ENCODE peak calls at places on chromosomes 7 and 10, in seven cellular contexts. P is HEK293T, J is K562, U is HepG2, Z is GM12878, Q is HCT116, T is H1. N is an unnamed sample.

GRCh38 chr10:28644647-28645046 is 32.7 kb upstream of the BAMBI start:
- DNase-seq in P (no peak), J (no peak), U (no peak), Z (no peak), Q (no peak), T (no peak), N (no peak)

GRCh38 chr10:46216836-46217748 is 69.7 kb upstream of the ANTXRL start:
- DNase-seq in P (no peak), J (peak; percentile 90), U (no peak), Z (no peak), Q (no peak), T (peak; percentile 44), N (no peak)

GRCh38 chr10:125149278-125150047 is 10.9 kb downstream of the CTBP2 start:
- DNase-seq in P (no peak), J (peak; percentile 41), U (no peak), Z (no peak), Q (peak; percentile 52), T (no peak), N (no peak)

GRCh38 chr10:71312840-71313789 is 5.9 kb upstream of the SLC29A3 start:
- DNase-seq in P (no peak), J (no peak), U (no peak), Z (no peak), Q (no peak), T (no peak), N (no peak)

GRCh38 chr10:88259381-88259780 is 323.7 kb downstream of the RNLS start:
- DNase-seq in P (no peak), J (no peak), U (no peak), Z (no peak), Q (no peak), T (no peak), N (no peak)

GRCh38 chr7:147070886-147071285 is 954.3 kb downstream of the CNTNAP2 start:
- DNase-seq in P (no peak), J (no peak), U (no peak), Z (no peak), Q (no peak), T (no peak), N (no peak)

GRCh38 chr7:41328544-41328943 is 374.3 kb downstream of the INHBA start:
- DNase-seq in P (no peak), J (no peak), U (no peak), Z (no peak), Q (no peak), T (no peak), N (no peak)

GRCh38 chr10:112615269-112615668 is 168.3 kb downstream of the VTI1A start:
- DNase-seq in P (no peak), J (no peak), U (no peak), Z (no peak), Q (peak; percentile 24), T (no peak), N (no peak)

GRCh38 chr10:103616705-103617361 is 123.3 kb downstream of the NEURL1 start:
- DNase-seq in P (no peak), J (no peak), U (no peak), Z (no peak), Q (no peak), T (no peak), N (no peak)

GRCh38 chr10:118373786-118374185 is 31.7 kb upstream of the FAM204A start:
- DNase-seq in P (no peak), J (no peak), U (peak; percentile 7), Z (no peak), Q (no peak), T (no peak), N (no peak)

GRCh38 chr7:42869131-42870020 is 42.5 kb downstream of the C7orf25 start:
- DNase-seq in P (no peak), J (peak; percentile 24), U (no peak), Z (peak; percentile 78), Q (peak; percentile 10), T (no peak), N (no peak)

GRCh38 chr7:23685770-23686169 is 5.8 kb downstream of the FAM221A start:
- DNase-seq in P (no peak), J (no peak), U (no peak), Z (no peak), Q (no peak), T (no peak), N (no peak)

GRCh38 chr10:62811159-62811875 is 4.8 kb downstream of the EGR2 start:
- DNase-seq in P (no peak), J (no peak), U (no peak), Z (peak; percentile 85), Q (no peak), T (no peak), N (no peak)

GRCh38 chr7:155665957-155666287 is 21.5 kb downstream of the RBM33 start:
- DNase-seq in P (no peak), J (no peak), U (no peak), Z (no peak), Q (no peak), T (no peak), N (no peak)
- TF ChIP-seq SP1 in P (no peak), J (no peak), U (no peak), Z (no peak), Q (no peak), T (no peak), N (no peak)

DNA sequence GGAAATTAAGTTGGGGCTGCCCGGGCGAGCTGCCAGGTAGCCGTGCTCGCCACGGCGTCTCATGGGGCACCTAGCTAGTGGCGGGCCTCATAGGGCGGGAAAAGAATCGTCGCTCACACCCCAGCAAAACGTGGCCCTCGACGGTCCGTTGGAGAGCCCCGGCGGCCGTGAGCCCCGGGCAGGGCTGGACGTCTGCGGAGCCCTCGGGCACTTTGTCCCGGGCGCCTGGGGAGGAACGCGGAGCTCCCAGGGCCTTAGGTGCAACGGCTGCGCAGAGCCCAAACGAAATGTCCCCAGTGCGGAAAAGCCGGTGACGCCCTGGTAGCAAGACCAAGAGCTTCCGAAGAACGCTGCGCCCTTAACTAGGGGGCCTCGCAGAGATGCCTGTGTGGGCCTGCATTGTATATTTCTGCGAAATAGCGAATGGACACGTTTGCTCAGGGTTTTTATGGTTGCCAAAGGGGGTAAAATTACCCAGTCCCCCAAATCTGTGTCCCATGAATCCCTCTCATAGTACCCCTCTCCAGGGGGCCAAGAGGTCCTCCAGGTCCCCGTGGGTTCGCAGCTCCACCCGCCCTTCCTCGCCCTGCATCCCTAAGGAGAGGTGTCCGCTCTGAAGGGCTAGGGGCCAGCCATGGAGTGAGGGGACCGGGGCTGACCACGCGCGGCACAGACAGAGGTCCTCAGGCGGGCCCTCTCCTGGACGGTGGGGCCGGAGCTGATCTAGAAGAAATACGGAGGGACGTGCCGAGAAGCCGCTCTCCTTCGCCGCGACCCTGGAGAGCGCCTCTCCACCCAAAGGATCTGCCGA is 1.0 kb upstream of the SFMBT2 start:
- DNase-seq in P (no peak), J (no peak), U (no peak), Z (no peak), Q (no peak), T (peak; percentile 72), N (peak; percentile 36)
- TF ChIP-seq SP1 in P (no peak), J (no peak), U (no peak), Z (no peak), Q (no peak), T (no peak), N (no peak)

GRCh38 chr10:804787-805634 is 115.5 kb upstream of the DIP2C start:
- DNase-seq in P (no peak), J (no peak), U (no peak), Z (no peak), Q (no peak), T (no peak), N (no peak)

GRCh38 chr10:802506-802905 is 113.0 kb upstream of the DIP2C start:
- DNase-seq in P (no peak), J (no peak), U (no peak), Z (no peak), Q (no peak), T (no peak), N (no peak)

GRCh38 chr10:805635-806305 is 116.3 kb upstream of the DIP2C start:
- DNase-seq in P (no peak), J (no peak), U (no peak), Z (no peak), Q (no peak), T (peak; percentile 50), N (no peak)

GRCh38 chr10:804191-804781 is 114.8 kb upstream of the DIP2C start:
- DNase-seq in P (no peak), J (no peak), U (no peak), Z (no peak), Q (no peak), T (no peak), N (no peak)

GRCh38 chr10:803041-803741 is 113.7 kb upstream of the DIP2C start:
- DNase-seq in P (no peak), J (no peak), U (no peak), Z (no peak), Q (no peak), T (no peak), N (no peak)
- TF ChIP-seq SP1 in P (no peak), J (no peak), U (no peak), Z (no peak), Q (no peak), T (no peak), N (no peak)

GRCh38 chr10:12500406-12501303 is 151.3 kb downstream of the CAMK1D start:
- DNase-seq in P (no peak), J (no peak), U (no peak), Z (no peak), Q (no peak), T (peak; percentile 19), N (no peak)
- TF ChIP-seq SP1 in P (no peak), J (no peak), U (no peak), Z (no peak), Q (no peak), T (no peak), N (no peak)

DNA sequence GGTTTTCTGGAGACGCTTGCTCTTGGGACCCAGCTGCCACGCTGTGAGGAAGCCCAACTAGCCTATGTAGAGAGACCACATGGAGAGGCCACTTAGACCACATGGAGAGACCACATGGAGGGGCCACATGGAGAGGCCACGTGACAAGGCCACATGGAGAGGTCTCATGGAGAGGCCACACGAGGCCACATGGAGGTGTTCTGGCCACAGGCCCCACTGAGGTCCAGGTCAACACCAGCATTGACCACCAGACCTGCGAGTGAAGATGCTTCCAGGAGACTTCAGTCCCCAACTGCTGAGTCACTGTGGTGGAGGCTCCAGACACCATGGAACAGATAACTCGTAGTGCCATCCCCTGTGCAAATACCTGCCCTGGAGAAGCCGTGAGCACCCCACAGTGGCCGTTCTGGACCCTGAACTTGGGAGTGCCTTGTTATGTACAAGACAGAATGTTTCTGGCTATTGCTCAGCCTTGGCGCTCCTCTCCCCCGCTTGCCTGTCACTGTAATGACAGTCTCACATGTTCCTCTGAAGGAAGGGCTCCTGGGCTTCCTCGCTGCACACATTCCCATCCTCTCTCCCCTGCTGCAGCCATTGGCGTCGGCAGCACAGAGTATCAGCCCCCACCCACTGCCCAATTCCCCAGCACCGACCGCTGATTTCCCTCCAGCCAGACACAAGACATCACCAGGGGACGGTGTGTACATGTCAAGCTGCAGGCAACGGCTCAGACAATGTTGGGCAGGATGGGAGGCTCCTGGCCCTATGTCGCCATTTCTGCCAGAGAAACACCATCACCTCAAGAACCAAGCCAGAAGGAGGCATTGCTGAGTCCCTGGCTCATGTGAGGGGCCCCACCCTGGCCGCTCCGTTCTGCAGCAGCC is 49.0 kb upstream of the TNRC18 start:
- DNase-seq in P (no peak), J (peak; percentile 80), U (peak; percentile 49), Z (no peak), Q (no peak), T (no peak), N (no peak)
- TF ChIP-seq SP1 in P (no peak), J (no peak), U (no peak), Z (no peak), Q (no peak), T (no peak), N (no peak)

GRCh38 chr7:135159359-135160087 is 11.0 kb downstream of the CYREN start:
- DNase-seq in P (no peak), J (peak; percentile 14), U (no peak), Z (no peak), Q (no peak), T (no peak), N (no peak)
- TF ChIP-seq SP1 in P (no peak), J (no peak), U (no peak), Z (no peak), Q (peak; percentile 10), T (no peak), N (no peak)